ENCODE peak calls at places on chromosomes 1 and 21, in four cellular contexts. Y is CD8-positive, alpha-beta T cell; U is fibroblast of pulmonary artery; N is pancreas. C is an unnamed sample.

GRCh38 chr1:14800500-14801069 is 202.1 kb downstream of the KAZN start:
- DNase-seq in Y (no peak), U (no peak), N (no peak), C (no peak)

GRCh38 chr1:173531069-173531693 is 54.0 kb downstream of the PRDX6 start:
- DNase-seq in U (no peak), N (no peak), Y (no peak), C (no peak)

GRCh38 chr1:52602328-52603300 is at the start of gene GPX7:
- DNase-seq in Y (peak), U (peak), N (peak), C (no peak)

GRCh38 chr1:235953801-235954200 is 87.1 kb upstream of the LYST start:
- DNase-seq in N (no peak), Y (no peak), U (peak), C (peak)

GRCh38 chr1:12539705-12540579 is 78.1 kb downstream of the DHRS3 start:
- DNase-seq in N (peak), Y (no peak), U (peak), C (peak)

GRCh38 chr21:37546299-37546908 is 179.8 kb downstream of the DYRK1A start:
- DNase-seq in U (no peak), Y (no peak), N (no peak), C (no peak)

GRCh38 chr1:152756872-152757271 is 953 bp upstream of the KPRP start:
- DNase-seq in Y (no peak), N (no peak), U (no peak), C (no peak)

GRCh38 chr1:21254335-21254951 is 35.8 kb downstream of the ECE1 start:
- DNase-seq in Y (no peak), N (no peak), U (peak), C (peak)

GRCh38 chr1:95309031-95309459 is 75.0 kb downstream of the RWDD3 start:
- DNase-seq in N (no peak), U (peak), Y (no peak), C (peak)

GRCh38 chr1:109091196-109092193 is 931 bp downstream of the TMEM167B start:
- DNase-seq in Y (no peak), U (peak), N (no peak), C (no peak)

GRCh38 chr1:194071200-194071599 is 884.8 kb upstream of the B3GALT2 start:
- DNase-seq in Y (no peak), N (no peak), U (no peak), C (no peak)

GRCh38 chr1:167548059-167548932 is 5.3 kb downstream of the CREG1 start:
- DNase-seq in U (peak), N (no peak), Y (no peak), C (no peak)

GRCh38 chr1:54395535-54395934 is 10.7 kb downstream of the SSBP3 start:
- DNase-seq in U (no peak), N (no peak), Y (no peak), C (no peak)

GRCh38 chr1:54397090-54397591 is 9.1 kb downstream of the SSBP3 start:
- DNase-seq in N (peak), U (no peak), Y (no peak), C (no peak)

GRCh38 chr1:54394104-54394503 is 12.1 kb downstream of the SSBP3 start:
- DNase-seq in U (no peak), N (no peak), Y (no peak), C (no peak)

GRCh38 chr1:54397980-54398379 is 8.2 kb downstream of the SSBP3 start:
- DNase-seq in N (no peak), U (no peak), Y (no peak), C (no peak)

DNA sequence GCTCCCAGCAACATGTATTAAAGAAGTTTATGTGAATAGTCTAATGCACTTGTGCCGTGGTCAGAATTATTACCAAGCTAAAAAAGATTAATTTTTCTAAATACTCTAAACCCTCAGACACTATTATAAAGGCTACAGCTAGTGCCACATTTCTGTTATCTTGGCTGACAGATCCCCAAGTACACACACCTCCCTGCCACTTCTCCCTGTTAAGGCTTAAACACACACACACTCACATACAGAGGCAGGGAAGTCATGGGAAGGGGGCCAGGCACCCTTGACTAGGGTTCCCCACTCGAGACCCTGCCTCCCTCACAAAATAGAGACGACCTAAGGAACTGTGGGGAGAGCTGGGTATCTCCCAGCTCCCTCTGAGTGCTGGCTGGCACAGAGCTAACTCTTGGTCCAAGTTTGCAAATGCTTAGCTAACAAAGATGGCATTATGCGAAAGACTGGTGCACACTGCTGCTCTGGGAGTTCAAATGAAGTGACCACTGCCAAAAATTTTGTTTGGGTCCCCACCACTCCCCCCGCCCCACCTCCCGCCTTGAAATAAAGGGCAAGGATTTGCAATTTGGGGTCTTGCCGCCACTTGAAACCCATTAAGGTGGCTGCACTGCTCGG is 9.8 kb downstream of the SSBP3 start:
- DNase-seq in N (no peak), U (no peak), Y (no peak), C (no peak)
- H3K4me3 ChIP-seq in N (no peak), U (no peak), Y (no peak), C (no peak)

DNA sequence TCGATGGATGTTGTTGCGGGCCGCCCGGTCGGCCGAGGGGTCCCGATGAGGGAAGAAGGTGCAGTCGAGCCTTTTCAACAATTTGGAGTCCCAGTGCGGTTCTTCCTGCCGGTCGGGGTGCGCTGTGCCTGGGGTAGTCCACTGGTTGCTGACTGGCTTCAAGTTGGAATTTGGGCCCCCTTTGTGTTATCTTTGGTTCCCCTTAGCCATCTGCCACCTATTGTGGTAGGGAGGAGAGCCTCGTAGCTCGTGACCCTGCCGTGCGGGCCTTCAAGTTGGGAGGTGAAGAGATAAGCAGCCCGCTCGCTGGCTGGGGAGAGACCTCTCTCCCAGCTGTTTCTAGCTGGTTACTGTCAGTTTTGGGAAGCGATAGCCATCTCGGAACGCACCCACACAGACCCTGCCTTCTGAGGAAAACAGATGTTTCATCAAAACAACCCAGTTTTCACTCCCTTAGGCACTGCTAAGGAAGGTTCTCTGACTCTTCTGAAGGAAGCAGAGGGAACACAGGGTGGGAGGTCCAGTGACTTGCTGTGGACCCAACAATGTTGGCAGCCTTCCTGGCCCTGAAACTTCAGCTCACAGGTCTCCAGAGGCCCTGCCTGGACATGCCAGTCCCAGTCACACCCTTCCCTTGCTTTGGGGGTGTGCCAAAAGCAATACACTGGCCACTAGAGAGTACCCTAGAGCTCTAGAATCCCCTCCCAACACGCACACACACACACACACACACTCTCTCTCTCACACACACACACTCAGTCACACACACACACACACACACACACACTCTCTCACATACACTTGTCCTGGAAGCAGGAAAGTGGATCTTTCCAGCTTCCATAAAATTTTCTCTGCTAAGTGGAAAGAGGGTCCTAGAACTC is 1.0 kb downstream of the BTG2 start:
- DNase-seq in Y (peak), N (peak), U (peak), C (peak)
- TF ChIP-seq CTCF in Y (no peak), N (no peak), U (peak), C (no peak)

DNA sequence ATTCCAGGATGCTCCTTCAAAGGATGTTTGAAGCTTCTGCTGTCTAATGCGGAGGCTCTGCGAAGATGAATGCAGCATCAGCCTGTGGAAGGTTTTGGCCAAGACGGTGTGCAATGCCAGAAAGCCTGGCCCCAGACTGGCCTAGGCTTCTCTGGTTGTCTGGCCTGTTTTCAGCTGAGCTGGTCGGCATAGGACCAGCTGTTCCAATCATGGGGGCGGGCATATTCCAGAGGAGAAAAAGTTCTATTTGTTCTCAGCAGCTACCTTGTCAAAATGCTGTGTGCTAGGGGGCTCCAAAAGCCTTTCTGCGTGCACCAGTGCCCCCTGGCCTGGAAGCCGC is 57.6 kb downstream of the TGFB2 start:
- DNase-seq in U (no peak), Y (no peak), N (no peak), C (no peak)
- H3K4me3 ChIP-seq in U (no peak), Y (no peak), N (no peak), C (no peak)

DNA sequence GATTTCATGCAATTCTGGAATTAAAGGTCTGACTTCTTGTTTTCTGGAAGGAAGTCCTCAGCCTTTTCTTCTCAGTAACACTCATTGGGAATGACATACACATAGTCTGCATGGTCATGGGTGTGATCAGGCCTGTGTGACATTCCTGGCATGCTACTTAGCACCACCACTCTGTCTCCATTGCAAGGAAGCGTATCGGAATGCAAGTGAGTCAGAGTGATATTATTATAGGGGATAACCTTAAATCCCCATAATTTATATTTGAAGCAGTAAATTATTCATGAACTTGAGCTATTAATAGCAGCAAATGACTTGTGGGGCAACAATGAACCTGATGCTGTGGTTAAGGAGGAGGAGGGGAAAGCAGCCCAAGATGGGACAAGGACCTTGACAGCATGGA is 4.3 kb downstream of the MAB21L3 start:
- DNase-seq in N (no peak), U (peak), Y (no peak), C (peak)
- TF ChIP-seq CTCF in N (no peak), U (no peak), Y (no peak), C (no peak)

GRCh38 chr1:156079762-156080597 is 2.3 kb downstream of the MEX3A start:
- DNase-seq in U (no peak), N (no peak), Y (no peak), C (no peak)

GRCh38 chr1:156082111-156083091 is at the start of gene MEX3A:
- DNase-seq in Y (peak), U (peak), N (peak), C (no peak)

GRCh38 chr1:156081174-156082110 is 823 bp downstream of the MEX3A start:
- DNase-seq in N (no peak), U (peak), Y (no peak), C (no peak)

GRCh38 chr1:156078728-156079127 is 3.5 kb downstream of the MEX3A start:
- DNase-seq in N (no peak), Y (no peak), U (no peak), C (no peak)

GRCh38 chr1:156080598-156081173 is 1.6 kb downstream of the MEX3A start:
- DNase-seq in U (no peak), N (no peak), Y (no peak), C (no peak)
- H3K4me3 ChIP-seq in U (peak), N (no peak), Y (no peak), C (peak)

C was measured in astrocyte of the cerebellum.